ENCODE peak calls at places on chromosome 10, in eight cellular contexts. D, J, P, O, W, B, V and G are unnamed samples.

GRCh38 chr10:86178401-86179142 is 188.0 kb downstream of the GRID1 start:
- DNase-seq in D (no peak), J (peak), P (no peak), O (no peak), W (no peak), B (no peak), V (no peak), G (no peak)

GRCh38 chr10:63376560-63377304 is 89.0 kb downstream of the JMJD1C start:
- DNase-seq in D (no peak), J (peak), P (no peak), O (peak), W (no peak), B (no peak), V (no peak), G (no peak)

GRCh38 chr10:62081322-62081945 is 179.9 kb downstream of the ARID5B start:
- DNase-seq in D (no peak), J (no peak), P (no peak), O (no peak), W (no peak), B (no peak), V (no peak), G (no peak)

GRCh38 chr10:46536171-46536570 is 20.3 kb downstream of the GPRIN2 start:
- DNase-seq in D (no peak), J (no peak), P (no peak), O (no peak), W (no peak), B (no peak), V (no peak), G (no peak)

GRCh38 chr10:76700241-76700640 is 937.4 kb downstream of the KCNMA1 start:
- DNase-seq in D (no peak), J (no peak), P (no peak), O (no peak), W (no peak), B (no peak), V (no peak), G (no peak)

GRCh38 chr10:123378302-123378701 is 224.1 kb downstream of the BUB3 start:
- DNase-seq in D (no peak), J (no peak), P (no peak), O (no peak), W (no peak), B (no peak), V (no peak), G (no peak)

GRCh38 chr10:9302142-9302746 is 1247.8 kb downstream of the GATA3 start:
- DNase-seq in D (peak), J (peak), P (peak), O (peak), W (no peak), B (peak), V (peak), G (no peak)

GRCh38 chr10:70494966-70495365 is 16.4 kb downstream of the PALD1 start:
- DNase-seq in D (no peak), J (peak), P (no peak), O (no peak), W (no peak), B (no peak), V (no peak), G (no peak)

GRCh38 chr10:75187961-75188426 is 22.6 kb upstream of the VDAC2 start:
- DNase-seq in D (peak), J (peak), P (peak), O (peak), W (peak), B (peak), V (peak), G (peak)

GRCh38 chr10:1662361-1663025 is 74.8 kb downstream of the ADARB2 start:
- DNase-seq in D (no peak), J (no peak), P (no peak), O (no peak), W (no peak), B (no peak), V (no peak), G (no peak)